ENCODE peak calls at places on chromosomes 16 and 17, in nine cellular contexts. V, K, S, Y, X, P, M, C and I are unnamed samples.
A peak's percentile ranks its signal among the peaks of the same experiment; 100 is the strongest.

GRCh38 chr16:55759983-55760664 is 72.8 kb downstream of the CES1 start:
- DNase-seq in V (no peak), K (no peak), P (no peak), S (no peak), M (no peak), C (no peak), Y (peak; percentile 23), X (no peak), I (no peak)

GRCh38 chr16:82700541-82701240 is 73.9 kb downstream of the CDH13 start:
- DNase-seq in P (no peak), Y (no peak), V (no peak), K (peak; percentile 30), M (no peak), C (no peak), S (no peak), X (no peak), I (no peak)

GRCh38 chr17:75428775-75429469 is 23.4 kb upstream of the GRB2 start:
- DNase-seq in P (peak; percentile 74), Y (peak; percentile 15), M (no peak), S (no peak), X (no peak), C (no peak), V (peak; percentile 91), K (peak; percentile 26), I (no peak)

GRCh38 chr16:84618428-84619102 is 687 bp upstream of the COTL1 start:
- DNase-seq in S (peak; percentile 63), X (no peak), P (peak; percentile 90), C (no peak), K (peak; percentile 93), V (peak; percentile 90), Y (no peak), M (no peak), I (no peak)

GRCh38 chr17:8015957-8016631 is 13.7 kb downstream of the GUCY2D start:
- DNase-seq in Y (no peak), V (no peak), K (no peak), C (no peak), X (no peak), P (no peak), S (peak; percentile 71), M (no peak), I (no peak)

GRCh38 chr17:3843935-3844516 is 2.0 kb downstream of the NCBP3 start:
- DNase-seq in S (peak; percentile 49), P (no peak), K (no peak), X (no peak), M (no peak), V (peak; percentile 87), Y (no peak), C (peak; percentile 72), I (no peak)

GRCh38 chr16:14302031-14302398 is 230.9 kb downstream of the MRTFB start:
- DNase-seq in K (peak; percentile 70), M (no peak), S (peak; percentile 89), C (peak; percentile 84), V (peak; percentile 56), X (no peak), P (no peak), Y (peak; percentile 45), I (no peak)

GRCh38 chr17:65345261-65346060 is 208.3 kb downstream of the RGS9 start:
- DNase-seq in M (no peak), V (no peak), C (no peak), K (no peak), X (no peak), S (no peak), Y (no peak), P (no peak), I (no peak)

GRCh38 chr17:40322417-40323315 is 13.7 kb downstream of the RARA start:
- DNase-seq in X (peak; percentile 83), M (no peak), Y (peak; percentile 90), V (peak; percentile 94), K (peak; percentile 61), S (peak; percentile 83), C (peak; percentile 90), P (no peak), I (no peak)

GRCh38 chr16:9441021-9441420 is 349.6 kb downstream of the HAPSTR1 start:
- DNase-seq in K (no peak), V (no peak), C (peak; percentile 2), M (no peak), P (no peak), S (no peak), X (no peak), Y (no peak), I (no peak)

GRCh38 chr16:57123216-57123968 is 31.0 kb downstream of the CPNE2 start:
- DNase-seq in X (no peak), K (no peak), C (no peak), P (no peak), S (no peak), M (no peak), Y (no peak), V (no peak), I (no peak)
- TF ChIP-seq CTCF in X (no peak), K (no peak), C (no peak), P (no peak), S (no peak), M (no peak), Y (no peak), V (no peak), I (no peak)

GRCh38 chr16:31487076-31487719 is 4.3 kb downstream of the SLC5A2 start:
- DNase-seq in Y (no peak), C (no peak), V (no peak), M (no peak), P (no peak), K (no peak), S (no peak), X (no peak), I (no peak)

GRCh38 chr16:31486036-31486435 is 3.1 kb downstream of the SLC5A2 start:
- DNase-seq in C (no peak), X (no peak), S (no peak), V (no peak), K (no peak), P (no peak), M (no peak), Y (no peak), I (no peak)

GRCh38 chr16:31489616-31490584 is 7.0 kb downstream of the SLC5A2 start:
- DNase-seq in C (no peak), K (no peak), V (no peak), X (no peak), M (no peak), Y (no peak), S (no peak), P (no peak), I (no peak)

GRCh38 chr16:31487720-31488629 is 5.1 kb downstream of the SLC5A2 start:
- DNase-seq in K (no peak), M (peak; percentile 30), C (no peak), V (peak; percentile 69), Y (no peak), S (peak; percentile 91), X (peak; percentile 59), P (no peak), I (no peak)

DNA sequence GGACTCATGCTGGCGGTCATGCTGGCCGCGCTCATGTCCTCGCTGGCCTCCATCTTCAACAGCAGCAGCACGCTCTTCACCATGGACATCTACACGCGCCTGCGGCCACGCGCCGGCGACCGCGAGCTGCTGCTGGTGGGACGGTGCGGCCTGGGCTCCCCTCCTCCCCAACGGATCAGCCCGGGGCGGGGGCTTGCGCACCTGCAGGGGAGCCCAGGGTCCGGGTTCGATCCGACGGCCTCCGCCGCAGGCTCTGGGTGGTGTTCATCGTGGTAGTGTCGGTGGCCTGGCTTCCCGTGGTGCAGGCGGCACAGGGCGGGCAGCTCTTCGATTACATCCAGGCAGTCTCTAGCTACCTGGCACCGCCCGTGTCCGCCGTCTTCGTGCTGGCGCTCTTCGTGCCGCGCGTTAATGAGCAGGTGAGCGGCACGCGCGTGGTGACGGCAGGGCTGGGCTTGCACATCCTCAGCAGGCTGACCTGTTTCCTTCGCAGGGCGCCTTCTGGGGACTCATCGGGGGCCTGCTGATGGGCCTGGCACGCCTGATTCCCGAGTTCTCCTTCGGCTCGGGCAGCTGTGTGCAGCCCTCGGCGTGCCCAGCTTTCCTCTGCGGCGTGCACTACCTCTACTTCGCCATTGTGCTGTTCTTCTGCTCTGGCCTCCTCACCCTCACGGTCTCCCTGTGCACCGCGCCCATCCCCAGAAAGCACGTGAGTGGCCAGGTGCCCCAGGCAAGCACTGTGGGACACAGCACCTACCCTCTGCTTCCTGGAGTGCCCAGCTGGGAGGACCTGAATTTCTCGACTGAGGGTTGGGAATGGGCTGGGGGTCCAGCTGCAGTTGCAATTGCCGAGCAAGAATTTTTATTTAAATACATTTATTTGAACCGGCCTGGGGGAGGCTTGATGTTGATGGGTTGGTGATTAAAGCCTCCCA is 6.0 kb downstream of the SLC5A2 start:
- DNase-seq in X (no peak), Y (no peak), P (no peak), M (no peak), S (no peak), C (no peak), V (no peak), K (no peak), I (no peak)
- TF ChIP-seq CTCF in X (no peak), Y (no peak), P (no peak), M (no peak), S (no peak), C (no peak), V (no peak), K (no peak), I (no peak)

GRCh38 chr17:43531955-43532354 is 14.2 kb downstream of the ETV4 start:
- DNase-seq in S (no peak), M (no peak), C (no peak), Y (no peak), P (no peak), V (no peak), K (no peak), X (no peak), I (no peak)

GRCh38 chr17:43534909-43535308 is 11.2 kb downstream of the ETV4 start:
- DNase-seq in S (no peak), K (no peak), M (no peak), Y (no peak), V (no peak), P (no peak), C (no peak), X (no peak), I (no peak)

GRCh38 chr17:43531082-43531378 is 15.1 kb downstream of the ETV4 start:
- DNase-seq in X (no peak), S (no peak), Y (no peak), C (no peak), V (no peak), M (no peak), K (no peak), P (no peak), I (no peak)

GRCh38 chr17:43532581-43532980 is 13.6 kb downstream of the ETV4 start:
- DNase-seq in C (no peak), X (no peak), M (no peak), Y (no peak), S (no peak), V (no peak), K (no peak), P (no peak), I (no peak)

GRCh38 chr17:43533699-43534098 is 12.4 kb downstream of the ETV4 start:
- DNase-seq in M (no peak), Y (no peak), V (no peak), C (no peak), K (no peak), S (no peak), P (no peak), X (no peak), I (no peak)
- TF ChIP-seq CTCF in M (no peak), Y (no peak), V (no peak), C (peak; percentile 25), K (no peak), S (no peak), P (no peak), X (no peak), I (no peak)

DNA sequence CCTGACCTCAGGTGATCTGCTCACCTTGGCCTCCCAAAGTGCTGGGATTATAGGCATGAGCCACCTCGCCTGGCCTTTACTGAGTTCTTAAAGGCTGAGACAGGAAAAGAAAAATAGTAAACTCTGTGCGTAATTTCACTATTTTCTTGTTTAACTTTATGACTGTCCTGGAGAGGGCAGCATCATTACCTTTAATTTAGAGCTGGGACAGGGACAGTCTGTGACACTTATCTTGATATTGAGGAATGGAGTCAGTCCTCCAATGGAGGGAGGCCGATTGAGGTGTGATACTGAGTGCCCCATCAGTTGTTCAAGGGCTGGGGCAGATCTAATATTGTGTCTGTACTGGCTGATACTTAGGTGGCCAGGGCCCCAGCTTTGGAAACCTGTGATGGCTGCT is 21.5 kb upstream of the SPN start:
- DNase-seq in S (no peak), V (no peak), K (no peak), P (no peak), X (no peak), C (peak; percentile 48), Y (no peak), M (no peak), I (no peak)
- TF ChIP-seq CTCF in S (peak; percentile 19), V (peak; percentile 16), K (no peak), P (no peak), X (no peak), C (peak; percentile 68), Y (no peak), M (no peak), I (peak; percentile 24)